ENCODE peak calls at places on chromosomes 1 and 21, in six cellular contexts. P, O, U, S, J and F are unnamed samples.

GRCh38 chr1:63915121-63915520 is 141.3 kb downstream of the ROR1 start:
- DNase-seq in P (no peak), O (no peak), U (no peak), S (peak), J (peak), F (no peak)

GRCh38 chr1:145926706-145927072 is 595 bp downstream of the RBM8A start:
- DNase-seq in P (peak), O (no peak), U (no peak), S (no peak), J (no peak), F (no peak)

GRCh38 chr1:61141288-61142044 is 59.1 kb downstream of the NFIA start:
- DNase-seq in P (no peak), O (no peak), U (peak), S (peak), J (peak), F (no peak)

GRCh38 chr21:46124926-46125845 is 27.3 kb downstream of the COL6A2 start:
- DNase-seq in P (no peak), O (no peak), U (no peak), S (no peak), J (no peak), F (no peak)

GRCh38 chr1:183306317-183307042 is 111.7 kb downstream of the NMNAT2 start:
- DNase-seq in P (no peak), O (no peak), U (peak), S (peak), J (peak), F (no peak)

GRCh38 chr1:206112600-206113301 is 4.4 kb downstream of the AVPR1B start:
- DNase-seq in P (no peak), O (no peak), U (peak), S (no peak), J (no peak), F (no peak)

GRCh38 chr21:44347911-44348451 is 5.4 kb upstream of the TRPM2 start:
- DNase-seq in P (no peak), O (no peak), U (no peak), S (no peak), J (no peak), F (no peak)

GRCh38 chr21:43597052-43597451 is 62.2 kb downstream of the HSF2BP start:
- DNase-seq in P (peak), O (no peak), U (no peak), S (peak), J (peak), F (peak)

GRCh38 chr1:2376261-2376741 is 15.1 kb downstream of the MORN1 start:
- DNase-seq in P (no peak), O (no peak), U (no peak), S (no peak), J (no peak), F (no peak)

GRCh38 chr1:240093120-240093961 is 1.7 kb downstream of the FMN2 start:
- DNase-seq in P (peak), O (no peak), U (no peak), S (no peak), J (no peak), F (peak)

GRCh38 chr21:44299085-44299457 is 782 bp upstream of the PFKL start:
- DNase-seq in P (no peak), O (no peak), U (no peak), S (peak), J (peak), F (no peak)

GRCh38 chr1:102661481-102661880 is 446.8 kb downstream of the COL11A1 start:
- DNase-seq in P (no peak), O (no peak), U (no peak), S (no peak), J (no peak), F (no peak)

GRCh38 chr1:21641076-21641475 is 28.1 kb downstream of the RAP1GAP start:
- DNase-seq in P (no peak), O (no peak), U (no peak), S (no peak), J (no peak), F (no peak)

GRCh38 chr1:32894681-32895080 is 6.5 kb downstream of the TMEM54 start:
- DNase-seq in P (no peak), O (no peak), U (no peak), S (no peak), J (no peak), F (no peak)

GRCh38 chr1:232457607-232458006 is 172.3 kb downstream of the SIPA1L2 start:
- DNase-seq in P (no peak), O (no peak), U (no peak), S (no peak), J (no peak), F (no peak)

GRCh38 chr1:228887956-228888355 is 152.7 kb downstream of the RHOU start:
- DNase-seq in P (no peak), O (no peak), U (no peak), S (no peak), J (no peak), F (no peak)

GRCh38 chr21:26782349-26782748 is 62.9 kb downstream of the ADAMTS1 start:
- DNase-seq in P (no peak), O (no peak), U (no peak), S (no peak), J (no peak), F (no peak)

GRCh38 chr1:204872262-204872881 is 1.7 kb downstream of the NFASC start:
- DNase-seq in P (no peak), O (no peak), U (no peak), S (peak), J (no peak), F (no peak)

GRCh38 chr1:203051841-203052324 is 25.6 kb downstream of the PPFIA4 start:
- DNase-seq in P (no peak), O (no peak), U (no peak), S (no peak), J (no peak), F (no peak)

GRCh38 chr1:168316142-168316541 is 35.5 kb downstream of the TBX19 start:
- DNase-seq in P (no peak), O (no peak), U (no peak), S (no peak), J (no peak), F (no peak)

GRCh38 chr1:59498640-59499039 is 201.7 kb downstream of the FGGY start:
- DNase-seq in P (no peak), O (no peak), U (no peak), S (peak), J (peak), F (peak)

GRCh38 chr1:61742620-61743431 is 546 bp downstream of the PATJ start:
- DNase-seq in P (no peak), O (no peak), U (peak), S (peak), J (peak), F (peak)

GRCh38 chr1:110619412-110620249 is 13.5 kb upstream of the KCNA2 start:
- DNase-seq in P (peak), O (no peak), U (peak), S (peak), J (peak), F (peak)
- H3K4me3 ChIP-seq in P (no peak), O (no peak), U (peak), S (no peak), J (no peak), F (no peak)

DNA sequence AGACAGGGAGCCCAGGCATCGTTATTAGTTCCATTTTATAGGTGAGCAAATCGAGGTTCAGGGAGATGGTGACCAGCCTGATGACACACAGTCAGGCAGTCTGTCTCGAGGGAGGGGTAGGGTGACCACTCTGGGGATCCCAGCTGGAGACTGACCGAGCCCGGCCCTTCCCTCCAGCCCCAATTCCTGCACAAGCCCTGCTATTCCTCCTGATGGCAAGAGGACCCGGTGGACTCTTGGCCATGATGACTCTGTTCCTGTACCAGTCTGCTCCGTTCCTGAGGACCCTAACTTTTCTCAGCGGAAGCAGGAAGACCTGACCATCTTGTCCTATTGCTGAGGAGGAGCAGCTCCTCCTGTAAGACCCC is 391 bp downstream of the AGT start:
- DNase-seq in P (no peak), O (no peak), U (no peak), S (no peak), J (no peak), F (no peak)
- H3K4me3 ChIP-seq in P (no peak), O (no peak), U (no peak), S (no peak), J (no peak), F (no peak)

GRCh38 chr1:116262995-116263385 is 110.1 kb upstream of the ATP1A1 start:
- DNase-seq in P (no peak), O (no peak), U (no peak), S (no peak), J (no peak), F (no peak)
- H3K4me3 ChIP-seq in P (no peak), O (no peak), U (no peak), S (no peak), J (no peak), F (no peak)

GRCh38 chr1:77539510-77540142 is 142.8 kb downstream of the ZZZ3 start:
- DNase-seq in P (peak), O (peak), U (no peak), S (peak), J (peak), F (no peak)
- H3K4me3 ChIP-seq in P (no peak), O (no peak), U (no peak), S (peak), J (no peak), F (no peak)

DNA sequence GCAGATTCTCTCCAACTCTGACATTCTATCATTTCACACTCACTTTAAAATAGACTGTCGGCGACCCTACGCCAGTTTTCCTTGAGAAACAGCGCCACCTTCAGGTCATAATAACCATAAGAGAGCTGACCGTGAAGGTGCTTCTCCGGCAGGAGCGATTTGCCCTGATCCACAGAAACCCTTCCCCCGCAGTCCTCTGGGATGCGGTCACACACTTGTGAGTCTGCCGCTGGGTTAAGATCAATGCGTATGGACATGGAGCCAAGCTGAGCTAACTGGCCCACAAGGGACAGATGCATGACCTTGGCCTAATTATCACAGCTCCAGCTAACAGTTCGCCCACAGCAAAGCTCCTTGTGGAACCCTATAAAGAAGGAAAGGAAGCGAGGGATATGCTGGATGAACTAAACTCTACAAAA is 32.8 kb upstream of the IFNAR2 start:
- DNase-seq in P (peak), O (no peak), U (peak), S (peak), J (peak), F (peak)
- H3K4me3 ChIP-seq in P (no peak), O (no peak), U (no peak), S (no peak), J (no peak), F (no peak)

GRCh38 chr1:9065213-9065751 is 4.2 kb downstream of the SLC2A5 start:
- DNase-seq in P (no peak), O (no peak), U (peak), S (no peak), J (peak), F (peak)
- H3K4me3 ChIP-seq in P (no peak), O (no peak), U (peak), S (no peak), J (no peak), F (no peak)

GRCh38 chr1:234069760-234070159 is 165.3 kb downstream of the SLC35F3 start:
- DNase-seq in P (no peak), O (no peak), U (no peak), S (no peak), J (no peak), F (no peak)

GRCh38 chr1:234067584-234067983 is 163.1 kb downstream of the SLC35F3 start:
- DNase-seq in P (no peak), O (no peak), U (no peak), S (no peak), J (no peak), F (no peak)

GRCh38 chr1:234062166-234062565 is 157.7 kb downstream of the SLC35F3 start:
- DNase-seq in P (no peak), O (no peak), U (no peak), S (no peak), J (no peak), F (no peak)

GRCh38 chr1:234065794-234066447 is 161.4 kb downstream of the SLC35F3 start:
- DNase-seq in P (peak), O (no peak), U (peak), S (peak), J (peak), F (peak)
- H3K4me3 ChIP-seq in P (no peak), O (no peak), U (no peak), S (no peak), J (no peak), F (no peak)

GRCh38 chr1:170678196-170678595 is 14.3 kb downstream of the PRRX1 start:
- DNase-seq in P (no peak), O (no peak), U (no peak), S (no peak), J (peak), F (no peak)
- H3K4me3 ChIP-seq in P (no peak), O (no peak), U (no peak), S (no peak), J (no peak), F (no peak)

GRCh38 chr21:36696390-36696639 is 2.6 kb upstream of the SIM2 start:
- DNase-seq in P (no peak), O (no peak), U (no peak), S (no peak), J (no peak), F (no peak)
- H3K4me3 ChIP-seq in P (no peak), O (no peak), U (no peak), S (no peak), J (no peak), F (no peak)